ENCODE peak calls at places on chromosomes 4 and X, in six cellular contexts. Z is uterus, Q is Peyer's patch, M is transverse colon, J is A549, U is right lobe of liver. K is an unnamed sample.

GRCh38 chr4:48033825-48034413 is 17.3 kb downstream of the NIPAL1 start:
- DNase-seq in Z (no peak), Q (peak), M (peak), J (no peak), U (no peak), K (no peak)

GRCh38 chrX:119745283-119745848 is 13.0 kb upstream of the SOWAHD start:
- DNase-seq in Z (no peak), Q (no peak), M (no peak), J (no peak), U (no peak), K (no peak)

GRCh38 chr4:118909173-118909956 is 20.7 kb downstream of the SYNPO2 start:
- DNase-seq in Z (no peak), Q (no peak), M (no peak), J (no peak), U (no peak), K (no peak)

GRCh38 chr4:55543858-55544257 is 2.9 kb downstream of the CLOCK start:
- DNase-seq in Z (no peak), Q (no peak), M (no peak), J (no peak), U (no peak), K (no peak)

GRCh38 chr4:141473952-141474351 is 162.4 kb upstream of the IL15 start:
- DNase-seq in Z (peak), Q (no peak), M (no peak), J (no peak), U (no peak), K (no peak)

GRCh38 chr4:76753814-76754213 is 144.1 kb downstream of the SOWAHB start:
- DNase-seq in Z (no peak), Q (no peak), M (no peak), J (no peak), U (no peak), K (no peak)

GRCh38 chr4:168857546-168858314 is 152.3 kb downstream of the CBR4 start:
- DNase-seq in Z (no peak), Q (no peak), M (no peak), J (no peak), U (no peak), K (no peak)

GRCh38 chr4:11183358-11183745 is 245.3 kb downstream of the HS3ST1 start:
- DNase-seq in Z (no peak), Q (no peak), M (no peak), J (no peak), U (no peak), K (no peak)

GRCh38 chrX:152658302-152658701 is 20.6 kb downstream of the GABRQ start:
- DNase-seq in Z (no peak), Q (no peak), M (no peak), J (no peak), U (no peak), K (no peak)

GRCh38 chr4:5968246-5968645 is 50.0 kb downstream of the C4orf50 start:
- DNase-seq in Z (no peak), Q (no peak), M (no peak), J (no peak), U (no peak), K (no peak)

GRCh38 chr4:11732155-11732554 is 303.5 kb upstream of the HS3ST1 start:
- DNase-seq in Z (no peak), Q (peak), M (peak), J (no peak), U (no peak), K (no peak)

GRCh38 chr4:174023641-174024040 is 259.8 kb downstream of the FBXO8 start:
- DNase-seq in Z (no peak), Q (no peak), M (no peak), J (no peak), U (no peak), K (no peak)

GRCh38 chr4:24979554-24979953 is 51.2 kb downstream of the LGI2 start:
- DNase-seq in Z (no peak), Q (peak), M (peak), J (no peak), U (peak), K (peak)

DNA sequence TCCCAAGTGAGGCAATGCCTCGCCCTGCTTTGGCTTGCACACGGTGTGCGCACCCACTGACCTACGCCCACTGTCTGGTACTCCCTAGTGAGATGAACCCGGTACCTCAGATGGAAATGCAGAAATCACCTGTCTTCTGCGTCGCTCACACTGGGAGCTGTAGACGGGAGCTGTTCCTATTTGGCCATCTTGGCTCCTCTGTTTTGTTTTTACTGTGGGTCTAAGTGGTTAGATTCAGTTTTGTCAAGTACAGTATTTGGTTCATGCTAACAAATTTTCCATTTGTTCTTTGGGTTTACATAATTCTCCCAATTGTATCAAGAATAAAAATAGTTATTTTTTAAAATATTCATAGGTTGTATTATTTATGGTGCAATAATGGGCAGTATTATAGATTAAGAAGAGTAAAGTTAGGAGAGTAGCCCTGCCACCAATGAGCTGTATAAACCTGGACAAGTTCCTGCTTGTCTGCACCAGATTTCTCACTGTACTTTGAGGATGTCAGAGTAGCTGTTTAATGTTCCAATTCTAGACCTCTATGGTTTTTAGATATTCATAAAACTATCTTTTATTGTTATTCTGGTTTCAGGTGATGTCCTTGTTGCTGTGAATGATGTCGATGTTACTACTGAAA is 23.4 kb downstream of the INTU start:
- DNase-seq in Z (no peak), Q (no peak), M (no peak), J (no peak), U (no peak), K (no peak)
- TF ChIP-seq POLR2A in Z (no peak), Q (no peak), M (no peak), J (no peak), U (no peak), K (no peak)

GRCh38 chrX:134761788-134762187 is 103.5 kb upstream of the PLAC1 start:
- DNase-seq in Z (no peak), Q (no peak), M (no peak), J (no peak), U (no peak), K (no peak)
- TF ChIP-seq CTCF in Z (no peak), Q (no peak), M (peak), J (peak), U (peak), K (no peak)

GRCh38 chr4:1795304-1796195 is 2.5 kb downstream of the FGFR3 start:
- DNase-seq in Z (no peak), Q (peak), M (peak), J (no peak), U (peak), K (no peak)

GRCh38 chr4:1794809-1795303 is 1.8 kb downstream of the FGFR3 start:
- DNase-seq in Z (no peak), Q (no peak), M (no peak), J (no peak), U (no peak), K (no peak)

GRCh38 chr4:1792832-1793495 is at the start of gene FGFR3:
- DNase-seq in Z (no peak), Q (peak), M (peak), J (peak), U (peak), K (no peak)

GRCh38 chr4:1793496-1793840 is 375 bp downstream of the FGFR3 start:
- DNase-seq in Z (peak), Q (peak), M (peak), J (peak), U (peak), K (no peak)

GRCh38 chr4:1793940-1794808 is 1.1 kb downstream of the FGFR3 start:
- DNase-seq in Z (no peak), Q (no peak), M (no peak), J (no peak), U (no peak), K (no peak)
- TF ChIP-seq POLR2A in Z (no peak), Q (no peak), M (no peak), J (no peak), U (no peak), K (no peak)

GRCh38 chr4:8393593-8394038 is 46.9 kb downstream of the ACOX3 start:
- DNase-seq in Z (peak), Q (peak), M (peak), J (peak), U (no peak), K (peak)
- TF ChIP-seq CTCF in Z (peak), Q (no peak), M (no peak), J (no peak), U (no peak), K (no peak)

DNA sequence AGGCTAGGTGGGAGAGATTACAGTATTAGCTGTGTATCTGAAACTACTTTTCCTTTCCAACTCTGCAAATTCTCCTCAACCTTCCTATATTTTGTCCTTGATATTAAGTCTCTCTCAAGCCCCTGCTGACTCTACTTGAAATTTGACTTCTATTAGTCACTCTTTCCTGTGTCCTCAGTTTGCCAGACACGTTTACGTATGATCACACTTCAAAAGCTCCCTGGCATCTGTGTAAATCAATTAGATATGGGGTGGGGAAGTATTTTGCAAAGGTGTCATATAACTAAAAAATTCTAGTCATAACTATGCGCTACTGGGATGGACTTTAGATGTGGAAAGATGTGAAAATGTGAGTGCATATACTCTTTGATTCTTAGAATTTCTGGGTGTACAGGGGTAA is 67.4 kb upstream of the ARHGAP24 start:
- DNase-seq in Z (no peak), Q (no peak), M (no peak), J (no peak), U (no peak), K (no peak)
- TF ChIP-seq POLR2A in Z (no peak), Q (no peak), M (no peak), J (no peak), U (no peak), K (no peak)

GRCh38 chrX:137052641-137053235 is 18.9 kb upstream of the GPR101 start:
- DNase-seq in Z (no peak), Q (no peak), M (no peak), J (peak), U (no peak), K (peak)

GRCh38 chrX:137051978-137052640 is 18.3 kb upstream of the GPR101 start:
- DNase-seq in Z (peak), Q (peak), M (peak), J (peak), U (peak), K (peak)
- TF ChIP-seq CTCF in Z (peak), Q (peak), M (peak), J (peak), U (peak), K (no peak)

GRCh38 chr4:33780952-33781655 is 2463.2 kb downstream of the ARAP2 start:
- DNase-seq in Z (no peak), Q (no peak), M (no peak), J (peak), U (no peak), K (no peak)
- TF ChIP-seq POLR2A in Z (no peak), Q (no peak), M (no peak), J (no peak), U (no peak), K (no peak)

GRCh38 chr4:105146286-105147219 is at the start of gene TET2:
- DNase-seq in Z (peak), Q (peak), M (peak), J (peak), U (peak), K (peak)
- TF ChIP-seq CTCF in Z (peak), Q (no peak), M (no peak), J (no peak), U (no peak), K (no peak)

K was measured in lower leg skin.